ENCODE peak calls at places on chromosomes 13 and 19, in seven cellular contexts. Y, J, T, Q, O, Z and S are unnamed samples.

GRCh38 chr13:70856706-70857105 is 748.5 kb upstream of the KLHL1 start:
- DNase-seq in Q (no peak), Y (no peak), J (no peak), Z (no peak), O (no peak), T (no peak), S (peak; percentile 31)

GRCh38 chr13:42876810-42877550 is 95.6 kb downstream of the FAM216B start:
- DNase-seq in Q (peak; percentile 69), T (no peak), O (peak; percentile 66), Y (no peak), J (peak; percentile 49), Z (no peak), S (no peak)

GRCh38 chr13:82664183-82664582 is 1218.1 kb downstream of the SLITRK1 start:
- DNase-seq in O (no peak), T (no peak), J (no peak), Z (no peak), Q (no peak), Y (no peak), S (no peak)

GRCh38 chr13:105907319-105908019 is 628.0 kb downstream of the EFNB2 start:
- DNase-seq in Y (no peak), O (no peak), Z (no peak), T (no peak), Q (no peak), J (no peak), S (no peak)

GRCh38 chr13:103078145-103078544 is 11.9 kb upstream of the SLC10A2 start:
- DNase-seq in T (no peak), Z (no peak), J (no peak), Q (no peak), Y (no peak), O (no peak), S (no peak)

GRCh38 chr19:35240322-35240721 is 8.5 kb upstream of the LSR start:
- DNase-seq in O (no peak), T (no peak), J (no peak), Q (no peak), Z (no peak), Y (no peak), S (no peak)

GRCh38 chr19:4316940-4317339 is 12.5 kb downstream of the FSD1 start:
- DNase-seq in O (no peak), Z (no peak), J (no peak), Q (peak; percentile 13), T (no peak), Y (no peak), S (no peak)

GRCh38 chr13:46179576-46180368 is 2.2 kb downstream of the LCP1 start:
- DNase-seq in Z (no peak), O (no peak), T (no peak), Q (no peak), J (no peak), Y (no peak), S (peak; percentile 94)

GRCh38 chr19:5093297-5093858 is 124.5 kb downstream of the KDM4B start:
- DNase-seq in T (no peak), O (no peak), J (no peak), Q (peak; percentile 36), Y (no peak), Z (no peak), S (no peak)

GRCh38 chr19:52961981-52962380 is 700 bp downstream of the ZNF816 start:
- DNase-seq in O (no peak), T (no peak), J (no peak), Y (no peak), Z (no peak), Q (peak; percentile 8), S (peak; percentile 10)

GRCh38 chr13:84655677-84656076 is 773.4 kb upstream of the SLITRK1 start:
- DNase-seq in Z (no peak), J (no peak), T (no peak), O (peak; percentile 31), Y (no peak), Q (no peak), S (no peak)

GRCh38 chr19:38499532-38499931 is 66.0 kb downstream of the RYR1 start:
- DNase-seq in T (no peak), Z (no peak), J (no peak), Y (no peak), O (no peak), Q (no peak), S (no peak)

GRCh38 chr19:30682576-30683536 is 310.7 kb downstream of the ZNF536 start:
- DNase-seq in Y (peak; percentile 82), J (peak; percentile 92), O (peak; percentile 82), T (no peak), Z (no peak), Q (peak; percentile 75), S (peak; percentile 48)

GRCh38 chr19:40976134-40976533 is 14.9 kb upstream of the CYP2B6 start:
- DNase-seq in Y (no peak), T (no peak), J (no peak), Q (no peak), Z (no peak), O (no peak), S (no peak)

GRCh38 chr19:1789282-1790020 is 22.6 kb downstream of the ATP8B3 start:
- DNase-seq in Z (no peak), O (no peak), J (no peak), Y (no peak), Q (no peak), T (no peak), S (no peak)

GRCh38 chr13:71695662-71696061 is 171.3 kb downstream of the DACH1 start:
- DNase-seq in T (no peak), Z (no peak), O (no peak), Y (no peak), Q (no peak), J (no peak), S (no peak)

GRCh38 chr13:30659980-30660379 is 42.3 kb downstream of the USPL1 start:
- DNase-seq in T (no peak), J (no peak), O (no peak), Q (no peak), Y (no peak), Z (no peak), S (peak; percentile 86)

GRCh38 chr19:3699071-3699740 is 1.1 kb downstream of the PIP5K1C start:
- DNase-seq in T (no peak), Y (peak; percentile 45), O (peak; percentile 34), Q (peak; percentile 66), J (peak; percentile 53), Z (no peak), S (peak; percentile 32)

GRCh38 chr13:108087813-108088212 is 127.5 kb downstream of the LIG4 start:
- DNase-seq in Y (no peak), T (no peak), Q (no peak), J (no peak), Z (no peak), O (no peak), S (no peak)

GRCh38 chr13:108084840-108085239 is 130.5 kb downstream of the LIG4 start:
- DNase-seq in Z (no peak), J (no peak), O (no peak), T (no peak), Q (no peak), Y (no peak), S (no peak)

GRCh38 chr13:108082481-108082880 is 132.9 kb downstream of the LIG4 start:
- DNase-seq in Z (peak; percentile 10), Y (no peak), O (no peak), J (no peak), T (no peak), Q (no peak), S (no peak)

GRCh38 chr13:108083056-108083455 is 132.3 kb downstream of the LIG4 start:
- DNase-seq in Q (no peak), Y (no peak), T (no peak), O (no peak), Z (peak; percentile 69), J (no peak), S (no peak)

GRCh38 chr13:108086678-108087077 is 128.7 kb downstream of the LIG4 start:
- DNase-seq in Q (peak; percentile 25), T (no peak), J (peak; percentile 0), Z (peak; percentile 9), Y (no peak), O (peak; percentile 46), S (peak; percentile 49)
- TF ChIP-seq CTCF in Q (peak; percentile 35), T (no peak), J (no peak), Z (peak; percentile 36), Y (no peak), O (peak; percentile 32), S (peak; percentile 51)

DNA sequence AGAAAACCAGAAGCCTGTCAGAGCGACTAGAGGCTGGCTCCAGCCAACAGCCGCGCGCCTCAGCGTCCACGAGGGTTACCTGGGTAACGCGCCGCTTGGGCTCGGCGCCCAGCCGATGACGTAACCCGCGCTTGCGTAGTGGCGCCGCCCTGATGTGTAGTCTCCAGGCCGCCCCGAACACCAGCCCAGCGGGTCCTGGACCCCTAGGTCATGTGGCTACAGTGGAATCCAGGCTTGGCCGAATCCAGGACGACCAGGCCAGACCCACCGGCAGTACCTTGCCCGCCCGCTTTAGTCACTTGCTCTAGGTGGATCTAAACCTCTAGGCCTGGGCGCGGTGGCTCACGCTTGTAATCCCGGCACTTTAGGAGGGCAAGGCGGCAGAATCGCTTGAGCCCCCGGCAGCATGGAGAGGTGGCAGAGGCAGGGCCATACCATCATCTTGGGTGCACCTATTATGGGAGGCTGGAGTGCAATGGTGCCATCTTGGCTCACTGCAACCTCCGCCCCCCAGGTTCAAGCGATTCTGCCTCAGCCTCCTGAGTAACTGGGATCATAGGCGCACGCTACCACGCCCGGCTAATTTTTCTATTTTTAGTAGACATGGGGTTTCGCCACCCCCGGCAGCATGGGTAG is 7.2 kb upstream of the ZNF606 start:
- DNase-seq in Q (peak; percentile 78), Y (peak; percentile 83), T (no peak), O (peak; percentile 63), Z (peak; percentile 32), J (peak; percentile 88), S (no peak)
- H3K4me3 ChIP-seq in Q (peak overlapping the region; percentile 52), Y (peak overlapping the region; percentile 26), T (peak overlapping the region; percentile 36), O (peak overlapping the region; percentile 58), Z (peak overlapping the region; percentile 45), J (peak overlapping the region; percentile 6), S (no peak overlapping the region)

DNA sequence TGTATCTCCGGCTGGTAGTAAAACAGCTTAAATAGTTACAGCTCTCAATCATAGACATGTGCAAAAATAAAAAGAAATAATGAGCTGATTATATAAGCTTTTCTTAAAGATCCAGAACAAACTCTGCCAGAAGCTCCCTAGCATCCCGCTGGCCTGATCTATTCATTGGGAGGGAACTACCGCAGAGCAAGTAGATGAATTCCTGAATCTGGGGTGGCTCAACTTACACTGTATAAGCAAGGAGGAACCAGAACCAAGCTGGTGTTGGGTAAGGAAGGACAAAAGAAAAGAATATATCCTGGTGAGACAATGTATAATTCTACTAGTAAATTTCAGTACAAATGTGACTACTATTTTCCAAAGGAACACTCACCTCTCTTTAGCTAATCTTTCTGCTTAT is 1122.2 kb downstream of the OLFM4 start:
- DNase-seq in Z (no peak), J (no peak), Y (no peak), T (no peak), Q (no peak), O (no peak), S (no peak)
- TF ChIP-seq CTCF in Z (no peak), J (no peak), Y (no peak), T (no peak), Q (no peak), O (no peak), S (no peak)

DNA sequence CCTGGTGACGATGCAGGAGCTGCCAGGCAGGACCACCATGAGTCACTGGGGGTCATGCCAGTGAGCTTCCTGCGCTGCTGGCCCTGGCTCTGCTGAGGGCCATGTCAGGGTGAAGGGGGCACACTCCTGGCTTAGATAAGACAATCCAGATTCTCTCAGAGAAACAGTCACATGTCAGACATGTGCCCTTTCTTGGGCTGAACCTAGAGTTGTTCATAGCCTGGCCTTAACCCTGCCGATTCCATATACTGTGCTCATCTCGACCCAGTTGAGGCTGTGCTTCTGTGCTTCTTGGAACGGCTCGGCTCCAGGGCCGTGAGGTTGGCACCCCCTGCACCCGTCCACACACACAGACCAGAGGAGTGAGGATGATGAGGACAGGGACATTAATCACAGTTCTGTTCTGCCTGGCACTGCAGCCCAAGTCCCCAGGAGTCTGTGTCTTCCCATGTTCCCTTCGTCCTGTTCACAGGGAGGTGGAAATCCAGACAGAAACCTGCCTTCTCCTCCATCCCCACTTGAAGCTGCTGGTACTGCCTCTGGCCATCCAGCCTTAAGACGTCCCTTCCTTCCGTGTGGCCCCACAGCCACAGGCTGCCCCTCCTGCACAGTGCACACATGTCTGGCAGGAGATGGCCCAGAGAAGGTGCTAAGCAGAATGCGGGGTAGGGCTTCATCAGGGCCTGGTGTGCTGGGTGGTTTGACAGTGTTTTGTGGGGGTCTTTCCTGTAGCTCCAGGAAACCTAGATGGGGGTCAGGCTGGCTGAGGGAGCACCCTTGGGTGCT is 50.0 kb downstream of the LYL1 start:
- DNase-seq in Y (no peak), Q (no peak), O (no peak), Z (no peak), T (no peak), J (no peak), S (no peak)
- H3K4me3 ChIP-seq in Y (no peak overlapping the region), Q (no peak overlapping the region), O (no peak overlapping the region), Z (no peak overlapping the region), T (peak overlapping the region; percentile 44), J (no peak overlapping the region), S (no peak overlapping the region)